ENCODE peak calls at places on chromosome 9, in ten cellular contexts. B is GM23338, P is HCT116, U is HL-60, Q is spleen, O is prostate gland, E is transverse colon, C is breast epithelium, I is GM12878, M is Panc1. X is an unnamed sample.

GRCh38 chr9:75083188-75083976 is 4.6 kb downstream of the NMRK1 start:
- DNase-seq in B (peak), U (no peak), I (no peak), Q (no peak), E (peak), P (no peak), M (no peak), C (peak), O (peak), X (no peak)

GRCh38 chr9:70015099-70015498 is 28.5 kb upstream of the MAMDC2 start:
- DNase-seq in P (no peak), B (no peak), E (no peak), Q (no peak), O (no peak), M (no peak), C (no peak), U (no peak), I (no peak), X (no peak)

GRCh38 chr9:101650096-101650495 is 55.3 kb upstream of the PPP3R2 start:
- DNase-seq in U (no peak), P (no peak), Q (no peak), E (no peak), B (no peak), O (no peak), I (no peak), M (no peak), C (no peak), X (no peak)

GRCh38 chr9:130150779-130151381 is 21.3 kb upstream of the NCS1 start:
- DNase-seq in I (no peak), Q (no peak), P (peak), O (no peak), C (no peak), B (no peak), U (no peak), E (no peak), M (no peak), X (no peak)

GRCh38 chr9:34992376-34992951 is 2.9 kb downstream of the DNAJB5 start:
- DNase-seq in P (peak), U (no peak), E (peak), B (no peak), I (no peak), O (no peak), C (no peak), Q (peak), M (no peak), X (peak)

GRCh38 chr9:133464638-133465037 is 4.9 kb downstream of the CACFD1 start:
- DNase-seq in E (no peak), B (no peak), Q (no peak), M (no peak), I (no peak), U (no peak), P (no peak), O (no peak), C (no peak), X (no peak)

GRCh38 chr9:137793196-137793841 is 84.3 kb upstream of the CACNA1B start:
- DNase-seq in C (no peak), Q (no peak), O (no peak), U (no peak), B (no peak), M (no peak), P (no peak), I (no peak), E (no peak), X (no peak)

GRCh38 chr9:17480966-17481365 is 97.9 kb upstream of the SH3GL2 start:
- DNase-seq in I (no peak), E (no peak), P (no peak), B (no peak), Q (peak), M (no peak), C (no peak), U (no peak), O (no peak), X (peak)

GRCh38 chr9:79684711-79685575 is 113.2 kb downstream of the TLE4 start:
- DNase-seq in M (no peak), U (no peak), B (no peak), I (no peak), O (no peak), P (no peak), C (no peak), Q (no peak), E (no peak), X (no peak)

GRCh38 chr9:111482656-111483418 is 1.3 kb downstream of the ECPAS start:
- DNase-seq in U (peak), Q (peak), C (peak), M (no peak), P (no peak), I (no peak), B (peak), O (peak), E (peak), X (peak)

GRCh38 chr9:90458485-90458884 is 184.1 kb downstream of the DIRAS2 start:
- DNase-seq in P (peak), M (no peak), U (no peak), I (no peak), C (no peak), O (no peak), Q (no peak), E (peak), B (peak), X (no peak)

GRCh38 chr9:107249665-107250285 is 33.3 kb upstream of the RAD23B start:
- DNase-seq in Q (no peak), O (no peak), I (no peak), E (no peak), C (no peak), P (no peak), M (no peak), B (no peak), U (no peak), X (no peak)

GRCh38 chr9:36870960-36871359 is 163.1 kb downstream of the PAX5 start:
- DNase-seq in I (no peak), E (peak), M (no peak), Q (peak), P (no peak), B (no peak), O (no peak), U (no peak), C (no peak), X (peak)

GRCh38 chr9:70111641-70112236 is 68.1 kb downstream of the MAMDC2 start:
- DNase-seq in C (no peak), O (no peak), P (peak), M (no peak), E (no peak), B (no peak), I (no peak), U (no peak), Q (no peak), X (no peak)

GRCh38 chr9:92964981-92965758 is 17.8 kb downstream of the FGD3 start:
- DNase-seq in Q (peak), M (no peak), B (no peak), P (no peak), I (no peak), O (no peak), U (peak), C (no peak), E (peak), X (no peak)

GRCh38 chr9:70924380-70924779 is 197.0 kb downstream of the TRPM3 start:
- DNase-seq in M (no peak), C (no peak), E (no peak), Q (no peak), B (no peak), P (no peak), U (no peak), I (no peak), O (no peak), X (no peak)

GRCh38 chr9:115291841-115292240 is 173.9 kb upstream of the TNC start:
- DNase-seq in U (no peak), E (peak), M (no peak), Q (no peak), O (peak), B (no peak), P (no peak), I (no peak), C (no peak), X (no peak)
- TF ChIP-seq POLR2AphosphoS5 in U (no peak), E (no peak), M (no peak), Q (no peak), O (peak), B (no peak), P (no peak), I (no peak), C (no peak), X (no peak)

GRCh38 chr9:94909965-94910730 is 183.6 kb downstream of the AOPEP start:
- DNase-seq in E (no peak), M (no peak), Q (no peak), O (no peak), B (no peak), U (no peak), C (no peak), I (no peak), P (no peak), X (no peak)

GRCh38 chr9:94912700-94913249 is 186.3 kb downstream of the AOPEP start:
- DNase-seq in Q (no peak), U (no peak), O (no peak), P (peak), E (no peak), B (peak), M (peak), I (no peak), C (peak), X (no peak)

GRCh38 chr9:94911986-94912635 is 185.6 kb downstream of the AOPEP start:
- DNase-seq in U (no peak), M (no peak), Q (no peak), P (no peak), E (no peak), B (no peak), C (no peak), O (no peak), I (no peak), X (no peak)

GRCh38 chr9:94909250-94909894 is 182.9 kb downstream of the AOPEP start:
- DNase-seq in B (no peak), P (no peak), E (no peak), I (no peak), U (no peak), Q (no peak), O (no peak), M (no peak), C (no peak), X (no peak)

DNA sequence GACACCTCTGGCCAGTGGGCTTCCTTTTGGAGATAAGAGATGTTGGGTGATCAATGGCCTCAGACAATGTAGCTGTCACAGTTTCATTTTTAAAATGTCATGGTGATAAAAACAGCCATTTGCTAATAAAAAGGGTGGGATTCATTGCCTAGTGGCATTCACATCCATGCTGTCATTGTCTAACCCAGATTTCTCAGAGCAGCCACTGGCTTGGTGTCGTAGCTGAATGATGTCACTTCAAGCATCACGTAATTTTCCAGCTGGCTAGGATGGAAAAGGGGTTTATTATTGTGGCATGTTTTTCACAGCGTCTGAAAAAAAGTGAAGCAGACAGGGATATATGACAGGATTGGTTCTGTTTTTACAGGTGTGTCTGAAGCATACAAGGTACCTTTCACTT is 184.7 kb downstream of the AOPEP start:
- DNase-seq in M (no peak), B (no peak), Q (no peak), I (no peak), P (no peak), O (no peak), C (no peak), U (no peak), E (no peak), X (no peak)
- H3K27ac ChIP-seq in M (peak), B (no peak), Q (no peak), I (no peak), P (no peak), O (no peak), C (no peak), U (no peak), E (no peak), X (no peak)

GRCh38 chr9:77679088-77679487 is 31.0 kb upstream of the GNA14 start:
- DNase-seq in P (no peak), M (no peak), O (no peak), B (no peak), C (no peak), E (no peak), I (no peak), Q (no peak), U (peak), X (no peak)

GRCh38 chr9:77672183-77672582 is 24.1 kb upstream of the GNA14 start:
- DNase-seq in M (no peak), I (no peak), C (no peak), P (no peak), Q (no peak), E (no peak), U (no peak), B (no peak), O (no peak), X (no peak)

GRCh38 chr9:77679696-77680359 is 31.7 kb upstream of the GNA14 start:
- DNase-seq in U (no peak), P (no peak), E (no peak), O (no peak), I (no peak), C (no peak), Q (no peak), M (no peak), B (no peak), X (no peak)

GRCh38 chr9:77673912-77674791 is 26.0 kb upstream of the GNA14 start:
- DNase-seq in O (no peak), E (no peak), U (peak), C (no peak), I (no peak), M (no peak), B (peak), P (no peak), Q (no peak), X (no peak)

DNA sequence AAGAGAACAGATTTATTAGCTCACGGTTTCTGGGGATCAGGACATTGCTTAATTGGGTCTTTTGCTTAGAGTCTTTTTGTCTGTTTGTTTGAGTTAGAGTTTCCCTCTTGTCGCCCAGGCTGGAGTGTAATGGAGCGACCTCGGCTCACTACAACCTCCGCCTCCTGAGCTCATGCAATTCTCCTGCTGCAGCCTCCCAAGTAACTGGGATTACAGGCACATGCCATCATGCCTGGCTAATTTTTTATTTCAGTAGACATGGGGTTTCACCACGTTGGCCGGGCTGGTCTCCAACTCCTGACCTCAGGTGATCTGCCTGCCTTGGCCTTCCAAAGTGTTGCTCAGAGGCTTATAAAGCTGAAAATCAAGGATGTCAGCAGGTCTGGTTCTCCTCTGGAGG is 30.0 kb upstream of the GNA14 start:
- DNase-seq in U (no peak), C (no peak), E (no peak), Q (no peak), P (no peak), O (no peak), B (no peak), M (no peak), I (no peak), X (peak)
- TF ChIP-seq POLR2AphosphoS5 in U (no peak), C (no peak), E (no peak), Q (no peak), P (no peak), O (no peak), B (no peak), M (no peak), I (no peak), X (no peak)

GRCh38 chr9:136088481-136088938 is 6.6 kb downstream of the NACC2 start:
- DNase-seq in I (no peak), E (no peak), Q (no peak), O (no peak), C (no peak), P (no peak), M (no peak), U (no peak), B (no peak), X (no peak)
- H3K27ac ChIP-seq in I (no peak), E (peak), Q (no peak), O (no peak), C (no peak), P (no peak), M (peak), U (peak), B (no peak), X (peak)

DNA sequence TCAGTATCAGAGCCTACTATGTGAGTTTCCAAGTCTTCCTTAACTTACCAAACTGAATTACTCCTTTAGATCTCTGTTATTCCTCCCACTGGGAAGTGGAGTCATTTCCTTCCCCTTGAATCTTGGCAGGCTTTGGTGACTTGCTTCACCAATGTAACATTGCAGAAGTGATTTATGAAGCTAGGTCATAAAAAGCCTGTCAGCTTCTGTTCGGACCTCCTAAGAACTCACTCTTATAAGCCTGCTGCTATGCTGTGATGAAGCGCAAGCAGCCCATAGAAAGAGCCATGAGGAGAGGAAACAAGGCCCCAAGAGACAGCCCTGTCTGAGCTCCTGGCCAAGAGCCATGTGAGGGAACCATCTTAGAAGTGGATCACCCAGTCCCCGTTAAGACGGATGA is 14.2 kb upstream of the FOXB2 start:
- DNase-seq in U (no peak), B (no peak), C (no peak), O (no peak), P (no peak), E (no peak), M (no peak), I (no peak), Q (no peak), X (no peak)
- TF ChIP-seq POLR2AphosphoS5 in U (no peak), B (no peak), C (no peak), O (no peak), P (no peak), E (no peak), M (no peak), I (no peak), Q (no peak), X (no peak)

X was measured in sigmoid colon.